ENCODE peak calls at places on chromosomes 12 and 14, in seven cellular contexts. I, N, U, X, G, A and K are unnamed samples.

GRCh38 chr12:93379432-93380308 is 1.9 kb downstream of the NUDT4 start:
- DNase-seq in A (no peak), N (no peak), X (no peak), I (no peak), U (no peak), G (no peak), K (peak; percentile 28)

GRCh38 chr12:93760275-93760875 is 83.2 kb downstream of the CRADD start:
- DNase-seq in G (no peak), A (no peak), N (no peak), U (no peak), I (no peak), X (no peak), K (no peak)

GRCh38 chr12:11134300-11134699 is at the start of gene TAS2R30:
- DNase-seq in I (no peak), U (no peak), N (no peak), A (no peak), X (no peak), G (no peak), K (no peak)

GRCh38 chr12:6292606-6293005 is 17.9 kb upstream of the PLEKHG6 start:
- DNase-seq in I (no peak), N (no peak), A (no peak), G (no peak), X (no peak), U (no peak), K (no peak)

GRCh38 chr14:94805726-94806288 is 35.9 kb upstream of the GSC start:
- DNase-seq in X (no peak), G (no peak), I (no peak), A (no peak), U (no peak), N (no peak), K (no peak)

GRCh38 chr12:12217018-12217359 is 49.9 kb downstream of the LRP6 start:
- DNase-seq in G (no peak), I (no peak), N (no peak), X (no peak), U (no peak), A (no peak), K (no peak)

GRCh38 chr12:66087365-66087943 is 43.1 kb downstream of the LLPH start:
- DNase-seq in U (peak; percentile 64), X (peak; percentile 21), I (peak; percentile 49), A (no peak), N (no peak), G (peak; percentile 49), K (peak; percentile 58)

GRCh38 chr12:64894827-64895475 is 70.5 kb downstream of the TBC1D30 start:
- DNase-seq in U (no peak), N (no peak), G (no peak), I (no peak), A (no peak), X (no peak), K (no peak)

GRCh38 chr14:104094056-104094708 is 8.7 kb downstream of the ASPG start:
- DNase-seq in I (no peak), A (no peak), G (no peak), X (no peak), U (no peak), N (no peak), K (no peak)

GRCh38 chr12:11795910-11796459 is 146.5 kb downstream of the ETV6 start:
- DNase-seq in X (no peak), U (no peak), A (no peak), G (peak; percentile 91), I (no peak), N (no peak), K (peak; percentile 69)

GRCh38 chr12:39348523-39348922 is 94.4 kb downstream of the KIF21A start:
- DNase-seq in A (no peak), N (no peak), I (no peak), X (no peak), G (no peak), U (no peak), K (no peak)

GRCh38 chr12:109967383-109968031 is 28.7 kb downstream of the GIT2 start:
- DNase-seq in N (no peak), X (no peak), A (no peak), G (no peak), U (peak; percentile 64), I (no peak), K (no peak)
- H3K27ac ChIP-seq in N (no peak overlapping the region), X (no peak overlapping the region), A (no peak overlapping the region), G (no peak overlapping the region), U (peak overlapping the region; percentile 49), I (peak overlapping the region; percentile 21), K (no peak overlapping the region)

GRCh38 chr12:108689314-108690190 is 41.8 kb downstream of the CORO1C start:
- DNase-seq in X (no peak), A (no peak), G (no peak), N (no peak), I (no peak), U (no peak), K (peak; percentile 33)
- H3K4me1 ChIP-seq in X (peaks cover 95% of the 10 kb centered on the region), A (peaks cover 34% of the 10 kb centered on the region), G (peaks cover 31% of the 10 kb centered on the region), N (peaks cover 68% of the 10 kb centered on the region), I (peaks cover 90% of the 10 kb centered on the region), U (peaks cover 11% of the 10 kb centered on the region), K (peaks cover 48% of the 10 kb centered on the region)

GRCh38 chr14:89339158-89339557 is 77.9 kb downstream of the FOXN3 start:
- DNase-seq in U (no peak), G (no peak), I (no peak), X (no peak), A (no peak), N (no peak), K (no peak)
- H3K27ac ChIP-seq in U (peak overlapping the region; percentile 83), G (peak overlapping the region; percentile 15), I (peak overlapping the region; percentile 73), X (peak overlapping the region; percentile 60), A (peak overlapping the region; percentile 16), N (no peak overlapping the region), K (no peak overlapping the region)

DNA sequence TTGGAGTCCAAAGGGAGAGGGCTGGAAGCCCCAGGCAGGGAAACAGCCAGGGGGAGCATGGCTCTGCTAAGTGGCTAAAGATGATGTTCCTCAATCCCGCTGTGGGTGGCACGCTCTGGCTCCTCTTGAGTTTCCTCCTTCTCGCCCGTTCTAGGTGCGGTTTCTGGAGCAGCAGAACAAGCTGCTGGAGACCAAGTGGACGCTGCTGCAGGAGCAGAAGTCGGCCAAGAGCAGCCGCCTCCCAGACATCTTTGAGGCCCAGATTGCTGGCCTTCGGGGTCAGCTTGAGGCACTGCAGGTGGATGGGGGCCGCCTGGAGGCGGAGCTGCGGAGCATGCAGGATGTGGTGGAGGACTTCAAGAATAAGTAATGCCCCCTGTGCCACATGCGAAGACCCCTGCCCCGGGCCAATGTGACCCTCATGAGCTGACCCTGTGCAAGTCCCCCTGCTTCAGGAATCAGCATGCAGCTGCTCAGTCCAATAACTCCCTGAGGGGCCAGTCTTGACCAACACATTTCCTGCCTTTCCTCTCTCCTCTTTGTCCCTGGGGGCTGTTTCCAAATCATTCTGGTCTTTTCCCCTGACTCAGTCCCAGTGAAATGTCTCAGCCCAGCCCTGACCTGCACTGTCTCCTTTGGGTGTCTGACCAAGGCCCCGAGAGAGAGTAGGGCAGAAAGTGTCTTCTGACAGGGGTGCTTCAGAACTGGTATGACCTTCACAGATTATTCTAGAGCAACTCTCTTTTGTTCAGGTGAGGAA is 2.1 kb downstream of the KRT7 start:
- DNase-seq in N (no peak), U (no peak), X (no peak), A (no peak), I (no peak), G (no peak), K (no peak)
- H3K4me1 ChIP-seq in N (peaks cover 70% of the 10 kb centered on the region), U (no peaks in the 10 kb centered on the region), X (peaks cover 43% of the 10 kb centered on the region), A (peaks cover 15% of the 10 kb centered on the region), I (peaks cover 36% of the 10 kb centered on the region), G (peaks cover 28% of the 10 kb centered on the region), K (peaks cover 10% of the 10 kb centered on the region)